ENCODE peak calls at places on chromosome 6, in eight cellular contexts. O is iPS-NIHi11; C is Kasumi-1; R is glutamatergic neuron; U is activated naive CD8-positive, alpha-beta T cell treated with anti-CD3 and anti-CD28 coated beads for 36 hours; S is SHP77; V is heart right ventricle; B is stimulated activated CD4-positive, alpha-beta T cell treated with anti-CD3 and anti-CD28 coated beads, TNF-alpha, amount 100 ng/mL, for 48 hours. I is an unnamed sample.

GRCh38 chr6:12110523-12111154 is 98.5 kb downstream of the HIVEP1 start:
- DNase-seq in O (no peak), C (no peak), R (no peak), U (no peak), S (no peak), V (no peak), B (no peak), I (no peak)

GRCh38 chr6:143176090-143177021 is 115.7 kb downstream of the AIG1 start:
- DNase-seq in O (no peak), C (no peak), R (peak), U (no peak), S (no peak), V (no peak), B (no peak), I (peak)

GRCh38 chr6:160532315-160532714 is 131.8 kb downstream of the LPA start:
- DNase-seq in O (no peak), C (no peak), R (no peak), U (no peak), S (no peak), V (no peak), B (no peak), I (no peak)

GRCh38 chr6:30844118-30844535 is 40.2 kb upstream of the DDR1 start:
- DNase-seq in O (peak), C (no peak), R (no peak), U (no peak), S (no peak), V (no peak), B (no peak), I (peak)

GRCh38 chr6:25192562-25192961 is 86.6 kb upstream of the CARMIL1 start:
- DNase-seq in O (no peak), C (no peak), R (no peak), U (no peak), S (no peak), V (no peak), B (no peak), I (peak)

GRCh38 chr6:13664703-13665352 is 46.8 kb downstream of the RANBP9 start:
- DNase-seq in O (no peak), C (no peak), R (no peak), U (no peak), S (no peak), V (no peak), B (no peak), I (peak)

GRCh38 chr6:2695464-2696095 is 55.1 kb downstream of the MYLK4 start:
- DNase-seq in O (no peak), C (peak), R (no peak), U (no peak), S (peak), V (no peak), B (no peak), I (peak)

GRCh38 chr6:115932481-115932880 is 128.2 kb downstream of the FRK start:
- DNase-seq in O (peak), C (no peak), R (no peak), U (no peak), S (peak), V (no peak), B (no peak), I (peak)

GRCh38 chr6:168962886-168963285 is 290.8 kb downstream of the THBS2 start:
- DNase-seq in O (no peak), C (no peak), R (no peak), U (no peak), S (no peak), V (no peak), B (no peak), I (peak)

GRCh38 chr6:2665169-2666070 is 85.3 kb downstream of the MYLK4 start:
- DNase-seq in O (no peak), C (no peak), R (no peak), U (no peak), S (no peak), V (no peak), B (no peak), I (no peak)

GRCh38 chr6:89525786-89526562 is 93.0 kb downstream of the ANKRD6 start:
- DNase-seq in O (no peak), C (no peak), R (no peak), U (no peak), S (no peak), V (no peak), B (no peak), I (no peak)

GRCh38 chr6:154848580-154848979 is 115.4 kb downstream of the SCAF8 start:
- DNase-seq in O (no peak), C (no peak), R (no peak), U (no peak), S (peak), V (no peak), B (no peak), I (peak)

GRCh38 chr6:128491041-128491642 is 29.3 kb downstream of the PTPRK start:
- DNase-seq in O (no peak), C (no peak), R (no peak), U (no peak), S (no peak), V (no peak), B (no peak), I (no peak)

GRCh38 chr6:162681447-162681846 is 46.1 kb downstream of the PRKN start:
- DNase-seq in O (no peak), C (no peak), R (no peak), U (no peak), S (no peak), V (no peak), B (no peak), I (no peak)

I was measured in EH.